ENCODE peak calls at places on chromosomes 11 and 22, in four cellular contexts. B is fibroblast of lung, K is WERI-Rb-1, X is psoas muscle. H is an unnamed sample.

GRCh38 chr11:5275369-5276110 is 5.8 kb upstream of the HBE1 start:
- DNase-seq in B (no peak), K (no peak), X (no peak), H (no peak)

GRCh38 chr11:117387992-117388765 is 60.5 kb downstream of the CEP164 start:
- DNase-seq in B (peak; percentile 86), K (no peak), X (no peak), H (no peak)

GRCh38 chr11:58505849-58506248 is 2.1 kb downstream of the OR5B21 start:
- DNase-seq in B (no peak), K (no peak), X (no peak), H (no peak)

GRCh38 chr11:132022718-132023117 is 652.3 kb downstream of the NTM start:
- DNase-seq in B (peak; percentile 89), K (no peak), X (no peak), H (no peak)

GRCh38 chr22:33000342-33001280 is 57.6 kb downstream of the SYN3 start:
- DNase-seq in B (peak; percentile 37), K (peak; percentile 63), X (peak; percentile 77), H (no peak)

GRCh38 chr11:32392840-32393239 is 42.5 kb downstream of the WT1 start:
- DNase-seq in B (no peak), K (no peak), X (no peak), H (no peak)

GRCh38 chr11:113881856-113882255 is 6.5 kb upstream of the USP28 start:
- DNase-seq in B (peak; percentile 13), K (no peak), X (no peak), H (no peak)

GRCh38 chr11:85725510-85726258 is 39.7 kb upstream of the CCDC89 start:
- DNase-seq in B (peak; percentile 97), K (no peak), X (no peak), H (no peak)

GRCh38 chr11:61090092-61090491 is 12.2 kb upstream of the CD5 start:
- DNase-seq in B (no peak), K (no peak), X (no peak), H (no peak)

GRCh38 chr22:40128989-40129388 is 48.7 kb upstream of the TNRC6B start:
- DNase-seq in B (no peak), K (no peak), X (no peak), H (no peak)

GRCh38 chr22:35678836-35679235 is 30.6 kb downstream of the APOL6 start:
- DNase-seq in B (no peak), K (no peak), X (no peak), H (no peak)

GRCh38 chr11:64842851-64843841 is 1.3 kb downstream of the CDC42BPG start:
- DNase-seq in B (no peak), K (peak; percentile 78), X (peak; percentile 58), H (peak; percentile 91)

GRCh38 chr22:42868751-42869251 is 11.7 kb upstream of the ARFGAP3 start:
- DNase-seq in B (peak; percentile 75), K (no peak), X (peak; percentile 91), H (no peak)

GRCh38 chr11:12871788-12872321 is 137.3 kb upstream of the RASSF10 start:
- DNase-seq in B (peak; percentile 57), K (no peak), X (no peak), H (no peak)

GRCh38 chr11:12876340-12876739 is 132.8 kb upstream of the RASSF10 start:
- DNase-seq in B (peak; percentile 49), K (no peak), X (no peak), H (no peak)

GRCh38 chr11:12882670-12883069 is 126.4 kb upstream of the RASSF10 start:
- DNase-seq in B (no peak), K (no peak), X (no peak), H (no peak)

GRCh38 chr11:12880327-12880726 is 128.8 kb upstream of the RASSF10 start:
- DNase-seq in B (no peak), K (no peak), X (no peak), H (no peak)

GRCh38 chr11:12876988-12877387 is 132.1 kb upstream of the RASSF10 start:
- DNase-seq in B (no peak), K (no peak), X (no peak), H (no peak)
- H3K9me3 ChIP-seq in B (no peaks in the 10 kb centered on the region), K (no peaks in the 10 kb centered on the region), X (no peaks in the 10 kb centered on the region), H (no peaks in the 10 kb centered on the region)

GRCh38 chr11:88293931-88294330 is 43.6 kb downstream of the CTSC start:
- DNase-seq in B (peak; percentile 72), K (no peak), X (no peak), H (no peak)
- H3K36me3 ChIP-seq in B (no peaks in the 10 kb centered on the region), K (no peaks in the 10 kb centered on the region), X (peaks cover 15% of the 10 kb centered on the region), H (no peaks in the 10 kb centered on the region)

GRCh38 chr11:134879341-134879740 is 467.3 kb upstream of the B3GAT1 start:
- DNase-seq in B (no peak), K (no peak), X (no peak), H (no peak)
- H3K9me3 ChIP-seq in B (no peaks in the 10 kb centered on the region), K (no peaks in the 10 kb centered on the region), X (no peaks in the 10 kb centered on the region), H (no peaks in the 10 kb centered on the region)

GRCh38 chr22:24108073-24108472 is 73.2 kb upstream of the SUSD2 start:
- DNase-seq in B (no peak), K (peak; percentile 16), X (no peak), H (no peak)

GRCh38 chr22:24109649-24110048 is 71.6 kb upstream of the SUSD2 start:
- DNase-seq in B (no peak), K (no peak), X (no peak), H (no peak)

GRCh38 chr22:24105661-24106060 is 75.6 kb upstream of the SUSD2 start:
- DNase-seq in B (no peak), K (no peak), X (no peak), H (no peak)

GRCh38 chr22:24106385-24107381 is 74.6 kb upstream of the SUSD2 start:
- DNase-seq in B (no peak), K (peak; percentile 25), X (no peak), H (peak; percentile 39)

GRCh38 chr22:24107668-24108067 is 73.6 kb upstream of the SUSD2 start:
- DNase-seq in B (peak; percentile 81), K (no peak), X (peak; percentile 92), H (peak; percentile 53)
- H3K36me3 ChIP-seq in B (peaks cover 2% of the 10 kb centered on the region), K (peaks cover 41% of the 10 kb centered on the region), X (peaks cover 17% of the 10 kb centered on the region), H (no peaks in the 10 kb centered on the region)

GRCh38 chr11:69948256-69949141 is 129.3 kb upstream of the FGF3 start:
- DNase-seq in B (peak; percentile 69), K (no peak), X (peak; percentile 21), H (peak; percentile 36)

GRCh38 chr11:69951821-69952590 is 126.1 kb upstream of the ANO1 start:
- DNase-seq in B (no peak), K (no peak), X (peak; percentile 23), H (no peak)

GRCh38 chr11:69950621-69951020 is 127.5 kb upstream of the ANO1 start:
- DNase-seq in B (no peak), K (no peak), X (peak; percentile 3), H (no peak)

GRCh38 chr11:69949327-69949726 is 128.8 kb upstream of the ANO1 start:
- DNase-seq in B (peak; percentile 95), K (no peak), X (peak; percentile 41), H (peak; percentile 47)

GRCh38 chr11:69950120-69950519 is 128.0 kb upstream of the ANO1 start:
- DNase-seq in B (no peak), K (peak; percentile 77), X (peak; percentile 30), H (peak; percentile 24)
- H3K9me3 ChIP-seq in B (no peaks in the 10 kb centered on the region), K (peaks cover 5% of the 10 kb centered on the region), X (peaks cover 5% of the 10 kb centered on the region), H (no peaks in the 10 kb centered on the region)

H was measured in mucosa of descending colon.